ENCODE peak calls at places on chromosome 20, in eight cellular contexts. One of them, this sample, is unnamed.

GRCh38 chr20:34195355-34195754 is 45.9 kb upstream of the ASIP start:
- DNase-seq in H1: no peak
- DNase-seq in A549: no peak
- DNase-seq in HepG2: no peak
- DNase-seq in tibial nerve: no peak
- DNase-seq in ovary: no peak
- DNase-seq in SK-N-SH: no peak
- DNase-seq in GM12878: no peak
- DNase-seq in this sample: no peak

GRCh38 chr20:31544600-31544999 is 30.4 kb downstream of the HM13 start:
- DNase-seq in ovary: no peak
- DNase-seq in tibial nerve: no peak
- DNase-seq in HepG2: no peak
- DNase-seq in A549: no peak
- DNase-seq in SK-N-SH: no peak
- DNase-seq in GM12878: no peak
- DNase-seq in H1: no peak
- DNase-seq in this sample: no peak

GRCh38 chr20:38229376-38230252 is 30.9 kb downstream of the KIAA1755 start:
- DNase-seq in ovary: no peak
- DNase-seq in A549: no peak
- DNase-seq in GM12878: no peak
- DNase-seq in SK-N-SH: peak
- DNase-seq in H1: peak
- DNase-seq in HepG2: peak
- DNase-seq in tibial nerve: no peak
- DNase-seq in this sample: no peak

GRCh38 chr20:740162-740561 is 28.1 kb downstream of the SLC52A3 start:
- DNase-seq in ovary: no peak
- DNase-seq in A549: no peak
- DNase-seq in GM12878: no peak
- DNase-seq in tibial nerve: no peak
- DNase-seq in HepG2: no peak
- DNase-seq in SK-N-SH: no peak
- DNase-seq in H1: no peak
- DNase-seq in this sample: no peak

GRCh38 chr20:25295386-25296093 is 47.7 kb downstream of the PYGB start:
- DNase-seq in HepG2: no peak
- DNase-seq in H1: no peak
- DNase-seq in ovary: no peak
- DNase-seq in SK-N-SH: peak
- DNase-seq in A549: no peak
- DNase-seq in tibial nerve: no peak
- DNase-seq in GM12878: no peak
- DNase-seq in this sample: no peak

GRCh38 chr20:29689411-29690225 is 1567.8 kb upstream of the DEFB115 start:
- DNase-seq in GM12878: no peak
- DNase-seq in A549: no peak
- DNase-seq in ovary: no peak
- DNase-seq in HepG2: no peak
- DNase-seq in H1: no peak
- DNase-seq in tibial nerve: no peak
- DNase-seq in SK-N-SH: peak
- DNase-seq in this sample: no peak

GRCh38 chr20:22984611-22985010 is 50.5 kb upstream of the SSTR4 start:
- DNase-seq in A549: no peak
- DNase-seq in ovary: no peak
- DNase-seq in SK-N-SH: no peak
- DNase-seq in H1: no peak
- DNase-seq in GM12878: no peak
- DNase-seq in tibial nerve: no peak
- DNase-seq in HepG2: no peak
- DNase-seq in this sample: peak

GRCh38 chr20:2535711-2536561 is 437 bp upstream of the TMC2 start:
- DNase-seq in H1: no peak
- DNase-seq in HepG2: no peak
- DNase-seq in SK-N-SH: no peak
- DNase-seq in ovary: no peak
- DNase-seq in tibial nerve: no peak
- DNase-seq in A549: no peak
- DNase-seq in GM12878: no peak
- DNase-seq in this sample: no peak

GRCh38 chr20:37267684-37268313 is 6.2 kb upstream of the GHRH start:
- DNase-seq in GM12878: no peak
- DNase-seq in SK-N-SH: no peak
- DNase-seq in HepG2: no peak
- DNase-seq in tibial nerve: no peak
- DNase-seq in A549: no peak
- DNase-seq in ovary: no peak
- DNase-seq in H1: peak
- DNase-seq in this sample: no peak

GRCh38 chr20:40582531-40582930 is 106.5 kb downstream of the MAFB start:
- DNase-seq in SK-N-SH: no peak
- DNase-seq in HepG2: peak
- DNase-seq in tibial nerve: no peak
- DNase-seq in GM12878: no peak
- DNase-seq in A549: no peak
- DNase-seq in ovary: no peak
- DNase-seq in H1: no peak
- DNase-seq in this sample: no peak

GRCh38 chr20:36506253-36506652 is 35.1 kb upstream of the MYL9 start:
- DNase-seq in HepG2: peak
- DNase-seq in tibial nerve: no peak
- DNase-seq in SK-N-SH: no peak
- DNase-seq in A549: peak
- DNase-seq in ovary: no peak
- DNase-seq in H1: no peak
- DNase-seq in GM12878: no peak
- DNase-seq in this sample: no peak

GRCh38 chr20:57662313-57663240 is 42.4 kb upstream of the ZBP1 start:
- DNase-seq in H1: peak
- DNase-seq in SK-N-SH: peak
- DNase-seq in tibial nerve: no peak
- DNase-seq in A549: no peak
- DNase-seq in ovary: peak
- DNase-seq in GM12878: no peak
- DNase-seq in HepG2: no peak
- DNase-seq in this sample: peak

GRCh38 chr20:1328680-1329330 is at the start of gene SDCBP2:
- DNase-seq in SK-N-SH: no peak
- DNase-seq in H1: peak
- DNase-seq in A549: no peak
- DNase-seq in GM12878: no peak
- DNase-seq in HepG2: no peak
- DNase-seq in ovary: no peak
- DNase-seq in tibial nerve: no peak
- DNase-seq in this sample: no peak

GRCh38 chr20:3679749-3680700 is 1.8 kb downstream of the ADAM33 start:
- DNase-seq in SK-N-SH: peak
- DNase-seq in A549: no peak
- DNase-seq in GM12878: no peak
- DNase-seq in ovary: peak
- DNase-seq in tibial nerve: no peak
- DNase-seq in HepG2: no peak
- DNase-seq in H1: no peak
- DNase-seq in this sample: no peak

GRCh38 chr20:61963149-61963548 is 102.5 kb downstream of the TAF4 start:
- DNase-seq in H1: peak
- DNase-seq in GM12878: no peak
- DNase-seq in HepG2: no peak
- DNase-seq in tibial nerve: no peak
- DNase-seq in A549: no peak
- DNase-seq in SK-N-SH: no peak
- DNase-seq in ovary: no peak
- DNase-seq in this sample: no peak

GRCh38 chr20:46799781-46800180 is 90.3 kb downstream of the SLC2A10 start:
- DNase-seq in HepG2: no peak
- DNase-seq in A549: no peak
- DNase-seq in tibial nerve: no peak
- DNase-seq in SK-N-SH: no peak
- DNase-seq in H1: no peak
- DNase-seq in ovary: no peak
- DNase-seq in GM12878: no peak
- DNase-seq in this sample: no peak

GRCh38 chr20:33697129-33697528 is 10.9 kb upstream of the E2F1 start:
- DNase-seq in GM12878: no peak
- DNase-seq in A549: no peak
- DNase-seq in ovary: no peak
- DNase-seq in H1: no peak
- DNase-seq in SK-N-SH: peak
- DNase-seq in tibial nerve: no peak
- DNase-seq in HepG2: no peak
- DNase-seq in this sample: no peak

GRCh38 chr20:45117581-45117980 is 2.6 kb upstream of the WFDC5 start:
- DNase-seq in tibial nerve: no peak
- DNase-seq in SK-N-SH: no peak
- DNase-seq in GM12878: no peak
- DNase-seq in ovary: no peak
- DNase-seq in H1: no peak
- DNase-seq in HepG2: no peak
- DNase-seq in A549: no peak
- DNase-seq in this sample: no peak

GRCh38 chr20:45119556-45120266 is 4.6 kb downstream of the WFDC12 start:
- DNase-seq in SK-N-SH: no peak
- DNase-seq in HepG2: no peak
- DNase-seq in tibial nerve: no peak
- DNase-seq in A549: no peak
- DNase-seq in H1: no peak
- DNase-seq in ovary: no peak
- DNase-seq in GM12878: no peak
- DNase-seq in this sample: no peak

GRCh38 chr20:45115829-45116228 is 855 bp upstream of the WFDC5 start:
- DNase-seq in H1: no peak
- DNase-seq in A549: no peak
- DNase-seq in ovary: no peak
- DNase-seq in GM12878: no peak
- DNase-seq in SK-N-SH: no peak
- DNase-seq in HepG2: no peak
- DNase-seq in tibial nerve: no peak
- DNase-seq in this sample: no peak

GRCh38 chr20:45115386-45115774 is 406 bp upstream of the WFDC5 start:
- DNase-seq in ovary: no peak
- DNase-seq in H1: no peak
- DNase-seq in GM12878: no peak
- DNase-seq in tibial nerve: no peak
- DNase-seq in A549: no peak
- DNase-seq in HepG2: no peak
- DNase-seq in SK-N-SH: no peak
- DNase-seq in this sample: no peak

GRCh38 chr20:45118028-45118427 is 3.1 kb upstream of the WFDC5 start:
- DNase-seq in HepG2: no peak
- DNase-seq in GM12878: no peak
- DNase-seq in SK-N-SH: no peak
- DNase-seq in tibial nerve: no peak
- DNase-seq in A549: no peak
- DNase-seq in H1: no peak
- DNase-seq in ovary: no peak
- DNase-seq in this sample: no peak
- TF ChIP-seq EP300 in HepG2: no peak
- TF ChIP-seq EP300 in GM12878: no peak
- TF ChIP-seq EP300 in SK-N-SH: no peak
- TF ChIP-seq EP300 in tibial nerve: no peak
- TF ChIP-seq EP300 in A549: no peak
- TF ChIP-seq EP300 in H1: no peak
- TF ChIP-seq EP300 in ovary: no peak
- TF ChIP-seq EP300 in this sample: no peak

DNA sequence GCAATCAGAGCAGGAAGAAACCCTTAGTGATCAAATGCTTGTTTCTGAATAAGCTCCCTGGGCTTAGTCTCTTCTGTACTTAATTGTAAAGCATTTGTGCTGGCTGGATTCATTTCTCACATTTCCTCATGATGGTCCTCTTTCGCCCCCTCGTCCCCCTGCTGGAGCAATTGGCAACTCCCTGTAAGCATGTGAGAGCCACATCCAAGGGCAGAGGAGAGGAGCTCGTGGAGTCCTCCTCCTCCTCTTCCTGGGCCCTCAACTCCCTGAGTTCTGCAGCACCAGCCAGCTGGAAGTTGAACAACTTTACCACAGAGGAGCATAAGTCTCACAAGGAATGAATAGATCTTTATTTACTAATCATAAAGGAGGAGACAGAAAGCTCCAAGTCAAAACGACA is 12.6 kb downstream of the ANKEF1 start:
- DNase-seq in GM12878: no peak
- DNase-seq in ovary: no peak
- DNase-seq in SK-N-SH: peak
- DNase-seq in H1: peak
- DNase-seq in A549: peak
- DNase-seq in HepG2: peak
- DNase-seq in tibial nerve: no peak
- DNase-seq in this sample: no peak
- TF ChIP-seq EP300 in GM12878: no peak
- TF ChIP-seq EP300 in ovary: no peak
- TF ChIP-seq EP300 in SK-N-SH: no peak
- TF ChIP-seq EP300 in H1: no peak
- TF ChIP-seq EP300 in A549: no peak
- TF ChIP-seq EP300 in HepG2: no peak
- TF ChIP-seq EP300 in tibial nerve: no peak
- TF ChIP-seq EP300 in this sample: no peak

GRCh38 chr20:63090682-63091571 is 84.2 kb upstream of the BHLHE23 start:
- DNase-seq in A549: no peak
- DNase-seq in tibial nerve: no peak
- DNase-seq in H1: peak
- DNase-seq in SK-N-SH: no peak
- DNase-seq in GM12878: no peak
- DNase-seq in HepG2: no peak
- DNase-seq in ovary: no peak
- DNase-seq in this sample: no peak
- TF ChIP-seq EP300 in A549: no peak
- TF ChIP-seq EP300 in tibial nerve: no peak
- TF ChIP-seq EP300 in H1: no peak
- TF ChIP-seq EP300 in SK-N-SH: no peak
- TF ChIP-seq EP300 in GM12878: no peak
- TF ChIP-seq EP300 in HepG2: no peak
- TF ChIP-seq EP300 in ovary: no peak
- TF ChIP-seq EP300 in this sample: no peak

DNA sequence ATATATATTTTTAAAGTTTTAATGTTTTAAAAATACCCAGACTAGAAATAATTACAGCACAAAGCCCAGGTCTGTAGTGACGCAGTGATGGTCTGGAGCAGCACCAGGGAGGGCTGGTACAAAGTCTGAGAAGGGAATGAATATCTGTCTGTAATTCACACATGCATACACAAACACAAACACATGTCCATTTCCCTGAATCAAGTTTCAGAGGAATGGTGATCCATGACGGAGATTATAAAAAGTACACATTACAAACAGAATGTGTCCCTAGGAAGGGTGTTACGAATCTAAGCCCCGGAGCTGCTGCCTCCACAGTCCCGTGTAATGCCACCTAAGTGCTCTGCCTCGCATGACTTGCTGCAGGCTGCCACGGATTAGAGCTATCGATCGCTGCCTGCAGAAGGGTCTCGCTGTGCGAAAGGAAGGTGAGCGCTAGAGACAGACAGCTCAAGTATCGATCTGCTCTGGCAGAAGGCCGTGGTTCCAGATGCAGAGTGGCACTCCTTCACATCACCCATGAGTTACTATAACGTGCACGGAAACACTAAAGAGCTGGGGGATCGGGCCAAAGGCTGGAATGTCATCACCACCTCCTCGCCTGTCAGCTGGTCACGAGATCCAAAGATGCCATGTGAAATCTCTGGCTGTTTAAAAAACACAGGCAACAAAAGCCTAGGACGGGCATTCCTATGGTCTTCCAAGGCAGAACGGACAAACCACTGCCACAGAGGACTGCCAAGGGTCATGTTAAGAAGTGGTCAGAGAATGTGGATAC is 87.1 kb downstream of the INSM1 start:
- DNase-seq in HepG2: no peak
- DNase-seq in A549: no peak
- DNase-seq in tibial nerve: no peak
- DNase-seq in SK-N-SH: no peak
- DNase-seq in GM12878: no peak
- DNase-seq in H1: no peak
- DNase-seq in ovary: no peak
- DNase-seq in this sample: no peak
- TF ChIP-seq EP300 in HepG2: no peak
- TF ChIP-seq EP300 in A549: no peak
- TF ChIP-seq EP300 in tibial nerve: no peak
- TF ChIP-seq EP300 in SK-N-SH: no peak
- TF ChIP-seq EP300 in GM12878: no peak
- TF ChIP-seq EP300 in H1: no peak
- TF ChIP-seq EP300 in ovary: no peak
- TF ChIP-seq EP300 in this sample: no peak

This sample was measured in upper lobe of left lung.